ENCODE peak calls at places on chromosomes 4 and X, in ten cellular contexts. Z is GM20000, V is nephron progenitor cell, J is glutamatergic neuron, H is IMR-90, I is kidney epithelial cell, W is psoas muscle, D is Peyer's patch, F is HFF-Myc, L is pancreas. A is an unnamed sample.

GRCh38 chr4:99586747-99587146 is 12.1 kb downstream of the MTTP start:
- DNase-seq in I (no peak), Z (no peak), L (no peak), V (no peak), W (no peak), H (no peak), J (no peak), D (no peak), F (no peak), A (no peak)

GRCh38 chr4:56959064-56959463 is 18.3 kb downstream of the NOA1 start:
- DNase-seq in W (no peak), Z (no peak), F (no peak), H (no peak), D (no peak), V (no peak), J (no peak), L (no peak), I (no peak), A (no peak)

GRCh38 chr4:7192252-7193039 is at the start of gene SORCS2:
- DNase-seq in V (peak; percentile 86), D (peak; percentile 74), H (peak; percentile 39), Z (peak; percentile 87), W (peak; percentile 82), I (no peak), F (no peak), L (peak; percentile 43), J (peak; percentile 86), A (peak; percentile 71)

GRCh38 chr4:2763511-2763967 is 7.4 kb upstream of the TNIP2 start:
- DNase-seq in H (no peak), W (peak; percentile 61), F (no peak), V (no peak), D (peak; percentile 51), Z (no peak), L (no peak), J (no peak), I (no peak), A (no peak)

GRCh38 chrX:70129811-70130210 is 3.4 kb upstream of the IGBP1 start:
- DNase-seq in H (peak; percentile 31), F (no peak), V (no peak), D (no peak), J (no peak), Z (no peak), W (no peak), I (no peak), L (no peak), A (no peak)

GRCh38 chr4:98608343-98608742 is 50.1 kb downstream of the TSPAN5 start:
- DNase-seq in H (no peak), W (no peak), F (no peak), I (no peak), D (no peak), V (no peak), Z (no peak), L (no peak), J (no peak), A (no peak)

GRCh38 chr4:142645478-142646108 is 200.5 kb downstream of the INPP4B start:
- DNase-seq in D (no peak), V (no peak), L (no peak), W (no peak), Z (no peak), I (no peak), J (no peak), F (no peak), H (no peak), A (no peak)

GRCh38 chr4:21697583-21697982 is 251.0 kb downstream of the KCNIP4 start:
- DNase-seq in Z (no peak), L (no peak), J (peak; percentile 54), F (no peak), D (no peak), W (no peak), H (no peak), I (peak; percentile 60), V (peak; percentile 57), A (peak; percentile 1)

GRCh38 chr4:123599920-123600394 is 203.4 kb downstream of the SPRY1 start:
- DNase-seq in J (peak; percentile 38), V (peak; percentile 24), W (peak; percentile 76), Z (peak; percentile 63), L (peak; percentile 75), F (no peak), D (peak; percentile 73), H (peak; percentile 5), I (no peak), A (peak; percentile 38)

GRCh38 chr4:77104405-77105292 is 28.9 kb upstream of the CCNI start:
- DNase-seq in J (no peak), D (peak; percentile 63), F (no peak), W (peak; percentile 81), V (no peak), L (peak; percentile 59), H (no peak), Z (no peak), I (no peak), A (no peak)

GRCh38 chr4:53483250-53483649 is 105.8 kb downstream of the FIP1L1 start:
- DNase-seq in Z (no peak), H (no peak), L (no peak), W (no peak), D (no peak), J (no peak), F (no peak), V (no peak), I (no peak), A (no peak)

GRCh38 chr4:2817701-2818350 is 24.9 kb downstream of the SH3BP2 start:
- DNase-seq in W (peak; percentile 53), Z (peak; percentile 86), F (no peak), L (no peak), J (peak; percentile 56), I (no peak), H (no peak), V (peak; percentile 64), D (peak; percentile 79), A (no peak)

DNA sequence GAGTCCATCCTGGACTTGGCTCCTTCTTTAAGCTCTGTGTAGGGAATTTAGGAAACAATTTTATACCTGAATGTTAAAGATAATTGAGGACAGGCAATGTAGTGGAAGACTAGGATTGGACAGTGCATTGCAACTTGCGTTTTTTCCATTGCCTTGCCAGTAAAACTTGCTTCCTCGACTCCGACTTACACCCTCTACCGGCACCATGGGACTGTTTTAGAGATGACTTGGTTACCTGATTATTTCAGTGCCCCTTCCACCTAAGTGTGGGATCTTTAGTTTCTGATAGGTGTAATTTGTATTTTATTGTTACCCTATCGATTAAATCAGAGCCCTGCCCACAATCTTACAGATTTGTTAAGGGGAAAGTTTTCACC is 1.2 kb downstream of the PRPS1 start:
- DNase-seq in F (no peak), I (no peak), Z (no peak), V (no peak), W (no peak), D (no peak), J (no peak), H (peak; percentile 36), L (no peak), A (no peak)
- TF ChIP-seq CTCF in F (peak; percentile 21), I (peak; percentile 15), Z (no peak), V (no peak), W (no peak), D (no peak), J (no peak), H (peak; percentile 35), L (no peak), A (peak; percentile 40)

GRCh38 chr4:171067422-171067821 is 745.8 kb upstream of the GALNTL6 start:
- DNase-seq in H (no peak), F (no peak), V (no peak), W (no peak), I (no peak), Z (no peak), D (no peak), L (no peak), J (no peak), A (no peak)
- TF ChIP-seq CTCF in H (no peak), F (no peak), V (no peak), W (no peak), I (peak; percentile 9), Z (no peak), D (no peak), L (no peak), J (no peak), A (peak; percentile 20)

DNA sequence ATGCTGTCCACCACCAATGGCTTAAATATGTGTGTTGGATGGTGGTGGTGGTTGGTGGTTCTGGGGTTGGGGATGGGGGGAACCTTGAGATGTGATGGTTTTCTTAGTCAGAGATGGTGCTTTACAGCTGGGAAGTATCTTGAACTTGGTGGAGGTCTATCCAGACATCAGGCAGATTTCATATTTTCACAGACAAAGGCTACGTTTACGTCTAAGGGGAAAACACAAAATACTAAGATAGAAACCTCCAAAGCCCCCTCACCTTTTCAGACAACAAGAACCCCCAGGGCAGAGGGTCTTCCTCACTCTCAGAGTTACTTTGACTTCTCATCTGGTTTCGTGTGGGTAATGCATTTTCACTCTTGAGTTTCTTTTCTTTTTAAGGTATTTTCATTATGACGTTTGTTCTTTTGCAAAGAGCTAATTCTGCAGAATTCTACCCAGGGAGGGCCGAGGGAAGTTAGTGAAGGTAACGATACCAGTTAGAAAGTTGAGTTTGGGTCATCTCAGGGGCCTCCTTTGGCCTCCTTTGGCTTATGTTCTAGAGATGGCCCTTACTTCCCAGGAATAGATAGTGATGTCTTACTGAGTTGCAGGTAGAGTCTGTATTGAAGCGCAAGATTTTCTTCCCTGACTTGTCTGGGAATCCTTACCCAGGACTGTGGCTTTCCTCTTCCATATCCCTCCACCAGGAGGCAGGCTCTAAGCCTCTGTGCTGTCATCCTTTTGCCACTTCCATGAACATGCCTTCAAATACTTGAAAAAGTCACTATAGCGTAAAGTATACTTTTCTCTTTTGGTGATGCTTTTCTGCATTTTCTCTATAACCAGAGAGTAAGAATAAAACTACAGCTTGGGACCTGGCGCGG is 31.9 kb downstream of the RHOH start:
- DNase-seq in Z (peak; percentile 59), J (no peak), W (no peak), L (no peak), V (no peak), D (no peak), I (no peak), F (no peak), H (no peak), A (no peak)
- TF ChIP-seq CTCF in Z (peak; percentile 49), J (peak; percentile 47), W (no peak), L (no peak), V (peak; percentile 25), D (peak; percentile 47), I (peak; percentile 35), F (peak; percentile 46), H (no peak), A (peak; percentile 49)

DNA sequence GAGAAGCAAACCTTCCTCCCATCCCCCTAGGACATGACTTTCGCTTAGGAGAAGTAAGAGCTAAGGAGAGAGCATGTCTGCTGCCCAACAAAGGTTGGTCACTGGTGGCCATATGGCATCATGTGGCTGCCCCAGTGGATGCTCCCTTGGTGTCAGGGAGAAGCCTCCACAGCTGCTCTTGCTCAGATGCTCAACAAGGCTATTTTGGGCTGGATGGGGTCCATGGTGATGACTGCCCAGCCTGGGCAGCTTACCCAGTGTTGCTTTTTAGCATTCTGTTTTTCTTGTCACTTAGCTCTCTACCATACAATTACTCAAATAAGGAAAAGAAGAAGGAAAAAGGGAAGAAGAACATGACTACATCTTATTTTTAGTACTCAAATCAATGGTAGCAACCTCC is 48.9 kb upstream of the PPARGC1A start:
- DNase-seq in W (no peak), H (no peak), F (no peak), V (no peak), D (no peak), L (no peak), J (no peak), I (no peak), Z (no peak), A (no peak)
- TF ChIP-seq CTCF in W (no peak), H (no peak), F (no peak), V (no peak), D (no peak), L (no peak), J (no peak), I (no peak), Z (no peak), A (no peak)

GRCh38 chr4:185224597-185224996 is 15.2 kb downstream of the SNX25 start:
- DNase-seq in W (no peak), D (no peak), H (no peak), J (no peak), F (no peak), L (no peak), Z (no peak), V (no peak), I (no peak), A (no peak)
- TF ChIP-seq CTCF in W (no peak), D (peak; percentile 30), H (no peak), J (peak; percentile 14), F (no peak), L (no peak), Z (no peak), V (no peak), I (no peak), A (no peak)